ENCODE peak calls at places on chromosomes 4 and X, in four cellular contexts. D is A549, W is suprapubic skin, C is stomach. X is an unnamed sample.

GRCh38 chr4:153028535-153028934 is 92.4 kb downstream of the FHDC1 start:
- DNase-seq in W (no peak), D (no peak), C (no peak), X (no peak)

GRCh38 chr4:184424279-184424678 is 50.1 kb downstream of the IRF2 start:
- DNase-seq in W (no peak), D (no peak), C (no peak), X (no peak)

GRCh38 chr4:138407329-138407728 is 165.2 kb upstream of the SLC7A11 start:
- DNase-seq in C (no peak), W (no peak), D (no peak), X (no peak)

GRCh38 chrX:43064096-43064495 is 286.1 kb upstream of the PPP1R2C start:
- DNase-seq in C (no peak), W (no peak), D (no peak), X (no peak)

GRCh38 chrX:99051639-99052038 is 1358.4 kb downstream of the PCDH19 start:
- DNase-seq in W (no peak), D (no peak), C (no peak), X (no peak)

GRCh38 chrX:107619836-107620235 is 8.5 kb upstream of the PRPS1 start:
- DNase-seq in W (no peak), D (no peak), C (no peak), X (no peak)

GRCh38 chr4:5554376-5554775 is 154.0 kb downstream of the EVC2 start:
- DNase-seq in W (no peak), C (no peak), D (no peak), X (no peak)

GRCh38 chr4:71209161-71209560 is 129.7 kb upstream of the SLC4A4 start:
- DNase-seq in W (no peak), D (peak; percentile 3), C (no peak), X (no peak)

GRCh38 chr4:87150498-87151261 is 69.7 kb downstream of the KLHL8 start:
- DNase-seq in D (peak; percentile 13), W (no peak), C (peak; percentile 30), X (no peak)

DNA sequence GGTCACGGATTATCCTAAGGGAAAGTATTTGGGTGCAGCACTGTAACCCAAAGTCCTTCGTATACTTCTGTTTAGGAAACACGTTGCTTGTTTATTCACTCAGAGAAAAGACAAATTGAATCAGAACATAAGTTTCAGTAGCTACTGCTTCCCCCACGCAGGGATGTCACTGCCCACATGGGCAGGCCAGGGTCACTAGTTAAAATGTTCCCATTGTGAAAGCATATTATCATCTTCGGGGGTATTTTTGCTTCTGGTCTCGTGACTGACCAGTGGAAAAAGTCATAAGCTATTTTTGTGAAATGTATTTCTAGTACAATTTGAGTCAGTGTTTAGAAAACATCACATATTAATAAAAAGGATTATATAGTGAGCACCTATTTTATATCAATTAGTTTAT is 377.8 kb downstream of the PCDH7 start:
- DNase-seq in D (no peak), C (no peak), W (no peak), X (no peak)
- H3K27ac ChIP-seq in D (no peak overlapping the region), C (no peak overlapping the region), W (no peak overlapping the region), X (no peak overlapping the region)

GRCh38 chrX:139930923-139931645 is 1.8 kb downstream of the ATP11C start:
- DNase-seq in C (no peak), W (no peak), D (peak; percentile 10), X (peak; percentile 20)

GRCh38 chrX:139932077-139932900 is 564 bp downstream of the ATP11C start:
- DNase-seq in D (peak; percentile 33), W (peak; percentile 74), C (peak; percentile 43), X (peak; percentile 60)

GRCh38 chrX:139931646-139932076 is 1.2 kb downstream of the ATP11C start:
- DNase-seq in C (no peak), W (no peak), D (no peak), X (no peak)

GRCh38 chrX:139933904-139934303 is 1.1 kb upstream of the ATP11C start:
- DNase-seq in C (peak; percentile 31), W (no peak), D (peak; percentile 13), X (no peak)

DNA sequence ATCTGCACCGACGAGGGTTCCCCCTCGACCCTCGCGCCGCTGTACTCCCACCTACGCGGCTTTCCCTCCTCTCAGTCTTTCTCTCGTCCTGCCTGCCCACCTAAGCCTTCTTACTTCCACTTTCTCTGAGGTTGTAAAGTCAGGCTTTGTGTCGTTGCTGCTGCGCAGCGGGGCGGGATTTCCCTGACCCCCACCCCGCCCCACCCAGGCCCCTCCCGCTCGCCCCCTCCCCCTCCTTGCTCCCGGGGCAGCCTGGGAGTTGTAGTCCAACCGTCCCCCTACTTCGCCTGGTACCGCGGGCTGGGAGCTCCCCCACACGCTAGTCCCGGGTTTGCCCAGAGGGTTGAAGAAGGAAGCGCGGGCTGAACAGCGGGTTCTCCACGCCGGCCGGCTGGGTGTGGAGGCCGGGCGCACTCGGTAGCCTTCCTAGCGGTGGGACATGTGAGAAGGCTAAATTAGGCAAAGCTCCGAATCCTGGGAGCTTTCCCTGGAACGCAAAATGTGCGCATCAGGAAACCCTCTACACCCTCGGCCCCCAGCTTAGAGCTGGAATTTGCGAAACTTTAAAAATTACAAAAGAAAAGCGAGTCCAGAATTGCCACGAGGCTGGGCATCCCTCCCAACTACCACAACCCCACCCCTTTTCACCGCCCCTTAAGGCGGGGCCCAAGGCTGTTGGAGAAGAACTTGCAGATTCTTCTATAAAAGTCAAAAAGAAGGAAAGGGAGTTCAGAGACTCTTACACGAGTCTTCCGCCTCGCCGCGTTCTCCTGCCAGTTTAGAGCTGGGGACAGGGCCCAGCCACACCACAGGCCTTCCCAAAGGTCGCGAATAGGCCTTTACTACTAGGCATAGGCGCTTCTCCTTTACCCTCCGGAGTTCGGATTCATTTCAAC is at the start of gene ATP11C:
- DNase-seq in C (peak; percentile 81), W (peak; percentile 87), D (peak; percentile 56), X (peak; percentile 85)
- TF ChIP-seq POLR2A in C (no peak), W (peak; percentile 25), D (peak; percentile 89), X (peak; percentile 39)

GRCh38 chrX:14380044-14380443 is 149.3 kb upstream of the GLRA2 start:
- DNase-seq in D (no peak), C (no peak), W (no peak), X (no peak)

DNA sequence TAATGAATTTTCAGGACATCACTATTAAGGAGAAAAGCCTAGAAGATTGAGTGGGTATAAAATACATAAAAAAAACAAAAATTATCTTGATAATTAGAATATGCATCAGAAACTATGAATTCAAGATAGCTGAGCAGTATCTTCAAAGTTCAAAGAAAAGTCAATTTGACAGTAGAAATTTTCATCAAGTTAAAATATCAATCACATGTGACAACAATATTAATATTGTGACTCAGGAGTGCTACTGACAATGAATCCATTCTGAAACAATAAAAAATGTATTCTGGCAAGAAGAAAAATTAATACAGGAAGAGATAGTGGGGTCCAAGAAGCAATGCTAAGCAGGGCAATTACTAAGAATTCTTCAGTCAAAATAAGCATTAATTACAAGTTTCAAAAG is 151.9 kb upstream of the GLRA2 start:
- DNase-seq in W (no peak), C (no peak), D (no peak), X (no peak)
- TF ChIP-seq EP300 in W (no peak), C (no peak), D (no peak), X (no peak)

DNA sequence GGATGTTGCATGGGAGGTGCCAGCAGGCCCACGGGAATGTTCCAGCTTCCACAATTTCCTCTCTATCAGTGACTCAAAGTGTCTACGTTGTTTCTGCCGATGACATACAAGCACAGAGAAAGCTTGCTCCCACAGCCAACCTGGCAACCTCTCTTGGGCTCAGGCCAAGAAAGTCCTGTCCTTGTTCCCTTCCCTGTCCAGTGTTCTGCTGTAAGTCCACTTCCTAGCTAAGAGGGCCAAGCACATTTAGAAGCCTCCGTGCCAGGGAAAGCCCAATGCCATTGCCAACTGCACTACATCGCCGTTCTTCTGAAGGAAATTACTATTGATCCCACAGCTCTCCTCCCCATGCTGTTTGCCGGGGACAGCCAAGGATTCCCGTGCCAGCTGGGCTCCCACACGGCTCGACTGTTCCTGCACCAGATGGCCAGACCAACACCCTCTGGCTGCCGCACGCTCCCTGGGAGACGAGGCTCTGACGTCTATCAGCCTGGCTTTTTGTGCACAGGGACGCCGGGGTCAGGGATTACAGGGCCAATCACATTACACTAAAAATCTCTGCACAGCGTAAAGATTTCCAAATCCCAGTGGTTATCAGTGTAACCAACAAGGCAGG is 284.0 kb downstream of the BCOR start:
- DNase-seq in C (peak; percentile 69), W (peak; percentile 88), D (no peak), X (peak; percentile 77)
- H3K27ac ChIP-seq in C (peak overlapping the region; percentile 33), W (no peak overlapping the region), D (peak overlapping the region; percentile 9), X (no peak overlapping the region)

DNA sequence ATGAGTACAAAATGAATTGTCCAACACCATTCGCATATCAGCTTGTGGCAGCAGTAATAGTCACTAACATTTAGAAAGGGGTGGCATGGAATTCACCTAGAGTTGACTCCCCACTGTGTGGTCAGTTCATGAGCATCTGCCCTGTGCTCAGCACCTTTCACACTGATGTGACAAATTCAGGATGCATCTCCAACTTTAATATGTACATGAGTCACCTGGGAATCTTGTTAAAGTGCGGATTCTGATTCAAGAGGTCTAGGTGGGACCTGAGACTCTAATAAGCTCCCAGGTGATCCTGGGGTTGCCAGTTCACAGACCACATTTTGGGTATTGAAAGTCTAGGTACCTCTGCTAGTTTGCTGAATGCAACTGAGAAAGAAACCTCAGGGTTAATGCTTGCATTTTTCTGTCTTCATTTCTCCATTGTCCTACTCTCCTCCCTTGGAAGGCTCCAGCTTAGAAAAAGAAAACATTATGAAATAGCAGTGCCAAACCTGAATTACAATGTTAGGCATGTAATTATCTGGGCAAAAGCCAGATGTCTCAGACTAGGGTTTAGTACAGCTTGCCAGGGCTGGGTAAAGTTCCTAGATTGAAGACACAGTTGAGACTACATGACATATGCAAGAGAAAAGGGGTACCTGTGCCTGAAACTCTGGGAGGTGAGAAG is 32.7 kb downstream of the TMSB4X start:
- DNase-seq in W (no peak), C (no peak), D (no peak), X (no peak)
- TF ChIP-seq POLR2A in W (no peak), C (no peak), D (no peak), X (no peak)

GRCh38 chrX:120356084-120356483 is 5.8 kb upstream of the ATP1B4 start:
- DNase-seq in C (no peak), W (no peak), D (no peak), X (no peak)
- TF ChIP-seq EP300 in C (no peak), W (no peak), D (no peak), X (no peak)

X was measured in ovary.